ENCODE peak calls at places on chromosomes 16 and 17, in ten cellular contexts. D is heart left ventricle; T is A673; G is uterus; F is ovary; E is CD8-positive, alpha-beta T cell; V is heart right ventricle; N is adipocyte; A is fibroblast of lung; O is HCT116. X is an unnamed sample. For H3K4me1 and H3K9me3, the result is how much of the 10 kb centered on the place peaks cover.

GRCh38 chr16:50303605-50304466 is 37.5 kb downstream of the ADCY7 start:
- DNase-seq in D (peak), T (no peak), G (peak), F (peak), E (no peak), V (no peak), N (no peak), A (peak), O (no peak), X (no peak)

GRCh38 chr16:79716645-79717323 is 116.2 kb upstream of the MAF start:
- DNase-seq in D (no peak), T (no peak), G (no peak), F (no peak), E (no peak), V (no peak), N (no peak), A (no peak), O (no peak), X (no peak)

GRCh38 chr16:24075302-24075701 is 180.8 kb upstream of the CACNG3 start:
- DNase-seq in D (no peak), T (no peak), G (no peak), F (no peak), E (no peak), V (no peak), N (no peak), A (no peak), O (no peak), X (no peak)

GRCh38 chr16:4290236-4290830 is 17.5 kb upstream of the TFAP4 start:
- DNase-seq in D (no peak), T (no peak), G (no peak), F (no peak), E (no peak), V (no peak), N (peak), A (peak), O (peak), X (no peak)

GRCh38 chr16:9054460-9054859 is 37.0 kb upstream of the HAPSTR1 start:
- DNase-seq in D (no peak), T (no peak), G (no peak), F (no peak), E (no peak), V (no peak), N (no peak), A (peak), O (no peak), X (no peak)

GRCh38 chr17:67017895-67018294 is 26.5 kb upstream of the CACNG1 start:
- DNase-seq in D (no peak), T (no peak), G (no peak), F (no peak), E (no peak), V (no peak), N (no peak), A (no peak), O (no peak), X (no peak)

GRCh38 chr17:50050431-50051032 is 5.4 kb upstream of the ITGA3 start:
- DNase-seq in D (no peak), T (no peak), G (no peak), F (no peak), E (no peak), V (no peak), N (no peak), A (no peak), O (no peak), X (no peak)

GRCh38 chr17:21129023-21129681 is 2.4 kb downstream of the DHRS7B start:
- DNase-seq in D (peak), T (peak), G (peak), F (peak), E (no peak), V (peak), N (peak), A (peak), O (no peak), X (no peak)

GRCh38 chr17:58331815-58332719 is 3.5 kb upstream of the TSPOAP1 start:
- DNase-seq in D (peak), T (no peak), G (no peak), F (peak), E (peak), V (peak), N (no peak), A (no peak), O (no peak), X (peak)

GRCh38 chr17:83067718-83068261 is 11.6 kb upstream of the METRNL start:
- DNase-seq in D (no peak), T (peak), G (no peak), F (peak), E (no peak), V (no peak), N (no peak), A (no peak), O (no peak), X (no peak)

GRCh38 chr17:55451203-55451641 is 29.6 kb upstream of the MMD start:
- DNase-seq in D (no peak), T (peak), G (no peak), F (no peak), E (no peak), V (no peak), N (peak), A (peak), O (no peak), X (no peak)

GRCh38 chr17:58677204-58677880 is 14.5 kb downstream of the TEX14 start:
- DNase-seq in D (no peak), T (no peak), G (no peak), F (no peak), E (no peak), V (no peak), N (no peak), A (peak), O (no peak), X (no peak)

GRCh38 chr17:39928868-39929651 is 1.5 kb downstream of the LRRC3C start:
- DNase-seq in D (no peak), T (no peak), G (no peak), F (no peak), E (no peak), V (no peak), N (peak), A (peak), O (peak), X (no peak)

GRCh38 chr17:4503283-4504005 is 4.8 kb downstream of the SPNS2 start:
- DNase-seq in D (no peak), T (no peak), G (no peak), F (no peak), E (no peak), V (no peak), N (no peak), A (no peak), O (no peak), X (no peak)

GRCh38 chr17:41917957-41918391 is 777 bp downstream of the ACLY start:
- DNase-seq in D (peak), T (peak), G (peak), F (peak), E (peak), V (peak), N (peak), A (peak), O (no peak), X (no peak)

GRCh38 chr16:4515611-4516233 is 22.9 kb downstream of the CDIP1 start:
- DNase-seq in D (no peak), T (no peak), G (no peak), F (no peak), E (no peak), V (no peak), N (no peak), A (no peak), O (no peak), X (no peak)

GRCh38 chr16:23855010-23855409 is 19.2 kb downstream of the PRKCB start:
- DNase-seq in D (no peak), T (no peak), G (no peak), F (no peak), E (no peak), V (no peak), N (no peak), A (no peak), O (no peak), X (no peak)

GRCh38 chr16:89325861-89326471 is 108.5 kb downstream of the ZNF778 start:
- DNase-seq in D (peak), T (peak), G (peak), F (peak), E (no peak), V (peak), N (peak), A (peak), O (no peak), X (no peak)

GRCh38 chr16:17548825-17549224 is 78.1 kb upstream of the XYLT1 start:
- DNase-seq in D (no peak), T (no peak), G (no peak), F (no peak), E (no peak), V (no peak), N (no peak), A (no peak), O (no peak), X (no peak)

GRCh38 chr17:50785942-50786570 is 18.7 kb upstream of the ANKRD40CL start:
- DNase-seq in D (no peak), T (no peak), G (peak), F (peak), E (no peak), V (peak), N (peak), A (peak), O (no peak), X (no peak)

GRCh38 chr17:20999044-20999573 is 43.7 kb downstream of the USP22 start:
- DNase-seq in D (no peak), T (no peak), G (peak), F (peak), E (no peak), V (no peak), N (no peak), A (peak), O (no peak), X (no peak)

GRCh38 chr17:8118769-8119574 is 658 bp upstream of the ALOXE3 start:
- DNase-seq in D (peak), T (peak), G (peak), F (peak), E (peak), V (peak), N (peak), A (peak), O (peak), X (peak)

GRCh38 chr17:32518856-32519768 is 32.3 kb downstream of the CDK5R1 start:
- DNase-seq in D (peak), T (peak), G (no peak), F (peak), E (peak), V (peak), N (peak), A (peak), O (no peak), X (peak)

GRCh38 chr17:73064084-73064938 is 28.2 kb downstream of the SLC39A11 start:
- DNase-seq in D (peak), T (no peak), G (no peak), F (no peak), E (no peak), V (peak), N (no peak), A (peak), O (no peak), X (no peak)

GRCh38 chr16:85390511-85391174 is 222.5 kb upstream of the GSE1 start:
- DNase-seq in D (peak), T (peak), G (peak), F (peak), E (no peak), V (peak), N (no peak), A (peak), O (peak), X (no peak)

GRCh38 chr17:31525801-31526549 is 134.5 kb downstream of the RAB11FIP4 start:
- DNase-seq in D (no peak), T (no peak), G (no peak), F (no peak), E (no peak), V (no peak), N (no peak), A (no peak), O (no peak), X (no peak)

GRCh38 chr17:79980246-79981043 is 55.2 kb downstream of the TBC1D16 start:
- DNase-seq in D (no peak), T (no peak), G (no peak), F (no peak), E (peak), V (no peak), N (no peak), A (no peak), O (no peak), X (no peak)

GRCh38 chr17:48612854-48613691 is 2.0 kb downstream of the HOXB8 start:
- DNase-seq in D (no peak), T (peak), G (no peak), F (no peak), E (peak), V (no peak), N (no peak), A (peak), O (no peak), X (peak)

GRCh38 chr16:55955845-55956244 is 80.7 kb upstream of the CES5A start:
- DNase-seq in D (peak), T (peak), G (no peak), F (peak), E (no peak), V (peak), N (no peak), A (no peak), O (no peak), X (no peak)

GRCh38 chr17:33097411-33097810 is 105.8 kb downstream of the SPACA3 start:
- DNase-seq in D (no peak), T (no peak), G (no peak), F (no peak), E (no peak), V (no peak), N (no peak), A (no peak), O (no peak), X (no peak)

GRCh38 chr17:8153550-8153956 is 1.3 kb upstream of the PER1 start:
- DNase-seq in D (peak), T (peak), G (peak), F (peak), E (peak), V (peak), N (peak), A (peak), O (no peak), X (no peak)

GRCh38 chr16:7397901-7398300 is 65.3 kb downstream of the RBFOX1 start:
- DNase-seq in D (no peak), T (peak), G (no peak), F (no peak), E (no peak), V (no peak), N (no peak), A (peak), O (no peak), X (no peak)

GRCh38 chr17:27984816-27985215 is 57.7 kb upstream of the NLK start:
- DNase-seq in D (peak), T (peak), G (peak), F (no peak), E (no peak), V (peak), N (no peak), A (no peak), O (no peak), X (no peak)

GRCh38 chr16:19168173-19169080 is at the start of gene SYT17:
- DNase-seq in D (peak), T (no peak), G (no peak), F (no peak), E (no peak), V (peak), N (peak), A (no peak), O (no peak), X (no peak)

GRCh38 chr17:42135151-42135550 is 12.5 kb downstream of the HSPB9 start:
- DNase-seq in D (no peak), T (no peak), G (no peak), F (no peak), E (no peak), V (no peak), N (no peak), A (no peak), O (no peak), X (no peak)

GRCh38 chr16:77788196-77789084 is at the start of gene VAT1L:
- DNase-seq in D (no peak), T (no peak), G (no peak), F (no peak), E (no peak), V (peak), N (peak), A (peak), O (no peak), X (no peak)

GRCh38 chr17:49585422-49586027 is 9.9 kb downstream of the NXPH3 start:
- DNase-seq in D (no peak), T (no peak), G (no peak), F (no peak), E (no peak), V (no peak), N (no peak), A (no peak), O (no peak), X (no peak)

GRCh38 chr16:89860747-89861304 is 12.6 kb upstream of the TCF25 start:
- DNase-seq in D (peak), T (peak), G (peak), F (peak), E (peak), V (peak), N (peak), A (peak), O (peak), X (peak)

DNA sequence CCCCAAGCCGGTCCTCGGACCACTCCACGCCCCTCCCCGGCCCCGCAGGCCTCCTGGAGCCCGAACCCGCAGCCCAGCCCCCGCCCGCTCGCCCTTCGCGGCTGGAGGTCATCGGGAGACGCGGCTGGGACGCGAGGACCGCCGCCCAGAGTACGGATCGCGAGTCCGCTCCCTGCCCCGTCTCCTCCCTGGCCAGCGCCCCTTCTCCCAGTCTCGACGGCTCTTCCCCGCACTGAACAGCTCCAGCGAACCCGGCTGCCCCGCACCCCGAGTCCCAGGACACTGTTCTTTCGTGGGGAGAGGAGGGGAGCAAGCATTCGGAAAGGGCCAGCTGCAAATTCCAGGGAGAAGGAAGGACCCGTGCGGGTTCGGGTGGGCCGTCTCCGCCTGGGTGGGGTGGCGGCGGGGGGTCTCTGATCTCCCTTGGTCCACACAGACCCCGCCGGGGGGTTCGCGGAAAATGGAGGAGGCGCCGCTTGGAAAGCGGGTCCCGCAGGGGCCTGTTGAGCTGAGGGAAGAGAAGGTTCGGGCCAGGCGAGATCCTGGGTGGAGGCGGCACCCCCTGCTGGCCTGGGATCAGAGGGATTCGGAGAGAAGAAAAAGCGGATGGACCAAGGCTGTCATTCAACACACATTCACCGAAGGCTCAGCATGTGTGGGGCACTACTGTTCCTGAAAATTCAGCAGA is 632 bp upstream of the RTN4RL1 start:
- DNase-seq in D (peak), T (peak), G (peak), F (peak), E (no peak), V (peak), N (peak), A (peak), O (no peak), X (no peak)
- H3K4me3 ChIP-seq in D (peak), T (peak), G (peak), F (peak), E (peak), V (peak), N (peak), A (peak), O (peak), X (peak)

GRCh38 chr16:27326738-27327585 is 13.2 kb downstream of the IL4R start:
- DNase-seq in D (peak), T (peak), G (peak), F (peak), E (peak), V (peak), N (peak), A (peak), O (peak), X (no peak)

GRCh38 chr16:27330542-27330941 is 16.8 kb downstream of the IL4R start:
- DNase-seq in D (peak), T (peak), G (peak), F (peak), E (no peak), V (peak), N (peak), A (peak), O (no peak), X (no peak)

GRCh38 chr16:27327586-27327915 is 13.8 kb downstream of the IL4R start:
- DNase-seq in D (no peak), T (no peak), G (no peak), F (no peak), E (no peak), V (no peak), N (no peak), A (no peak), O (no peak), X (no peak)

GRCh38 chr16:27326251-27326650 is 12.5 kb downstream of the IL4R start:
- DNase-seq in D (no peak), T (no peak), G (no peak), F (no peak), E (no peak), V (no peak), N (no peak), A (no peak), O (no peak), X (no peak)

GRCh38 chr16:27328937-27329336 is 15.2 kb downstream of the IL4R start:
- DNase-seq in D (no peak), T (no peak), G (no peak), F (no peak), E (no peak), V (no peak), N (no peak), A (no peak), O (no peak), X (no peak)
- H3K4me1 ChIP-seq in D (under half), T (under half), G (under half), F (under half), E (under half), V (half or more), N (under half), A (under half), O (under half), X (under half)

DNA sequence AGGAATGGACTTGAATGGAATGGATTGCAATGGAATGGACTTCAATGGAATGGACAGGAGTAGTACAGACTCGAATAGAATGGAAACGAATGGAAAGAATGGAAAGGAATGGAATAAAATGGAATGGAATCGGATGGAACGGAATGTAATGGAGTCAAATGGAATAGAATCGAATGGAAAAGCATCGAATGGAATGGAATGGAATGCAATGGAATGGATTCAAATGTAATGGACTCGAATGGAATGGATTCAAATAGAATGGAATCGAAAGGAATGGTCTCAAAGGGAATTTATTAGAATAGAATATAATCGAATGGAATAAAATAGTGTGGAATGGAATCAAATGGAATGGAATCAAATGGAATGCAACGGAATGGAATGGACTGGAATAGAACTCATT is 484.9 kb upstream of the WSB1 start:
- DNase-seq in D (no peak), T (no peak), G (no peak), F (no peak), E (no peak), V (no peak), N (no peak), A (peak), O (peak), X (no peak)
- H3K9me3 ChIP-seq in D (under half), T (half or more), G (under half), F (under half), E (under half), V (under half), N (under half), A (under half), O (half or more), X (under half)

DNA sequence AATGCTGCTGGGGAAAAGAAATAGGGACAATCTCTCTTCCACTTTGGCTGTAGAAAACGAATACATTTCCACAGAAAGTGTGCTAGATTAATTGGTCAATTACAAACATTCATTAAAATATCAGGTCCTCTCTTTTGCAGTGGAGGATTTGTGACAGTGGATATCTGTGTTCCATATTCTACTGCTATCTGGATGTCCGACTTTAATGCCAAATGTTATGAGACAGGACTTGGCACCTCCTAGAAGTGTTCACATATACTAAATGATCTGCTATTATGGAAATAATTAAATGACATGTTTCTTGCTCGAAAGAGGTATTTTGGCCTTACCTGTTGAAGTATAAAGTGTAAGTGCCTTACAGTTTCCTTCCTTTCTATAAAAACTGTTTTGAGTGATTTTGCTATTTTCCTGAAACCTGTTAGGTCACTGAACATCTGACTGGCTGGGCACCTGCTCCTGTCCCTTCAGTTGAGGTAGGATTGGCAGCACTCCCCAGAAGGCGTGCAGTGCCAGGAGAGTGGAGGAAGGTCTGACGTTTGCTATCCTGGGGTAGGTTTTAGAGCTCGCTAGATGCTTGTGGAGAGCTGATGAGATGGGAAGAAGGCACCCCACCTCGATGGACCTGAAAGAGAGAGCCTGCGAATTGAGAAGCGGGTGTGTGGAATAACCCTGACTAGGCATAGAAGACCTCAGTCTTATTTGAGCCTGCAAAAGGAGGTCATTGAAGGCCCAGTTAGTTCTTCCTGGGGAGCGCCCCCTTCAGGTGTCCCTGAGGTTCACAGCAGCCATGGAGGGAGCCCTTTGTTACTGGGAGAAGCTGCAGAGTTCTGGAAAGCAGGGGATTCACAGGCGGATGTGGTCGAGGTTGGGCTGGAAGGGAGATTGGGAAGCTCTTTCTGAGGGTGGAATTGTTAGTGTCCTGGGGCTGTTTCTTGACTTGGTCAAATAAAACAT is 159.4 kb upstream of the ZNF267 start:
- DNase-seq in D (no peak), T (peak), G (no peak), F (no peak), E (no peak), V (no peak), N (peak), A (no peak), O (no peak), X (no peak)
- H3K4me3 ChIP-seq in D (peak), T (peak), G (peak), F (peak), E (peak), V (peak), N (peak), A (peak), O (peak), X (peak)

X was measured in effector memory CD4-positive, alpha-beta T cell.